ENCODE peak calls at places on chromosomes 1 and 21, in nine cellular contexts. O is MG63; W is ureter; H is NCI-H345; A is aorta; E is NCI-H446; N is stimulated activated CD8-positive, alpha-beta memory T cell treated with anti-CD3 and anti-CD28 coated beads, Interleukin-2, amount 100 ng/mL, for 1 hour; B is cardiac muscle cell; R is osteocyte. U is an unnamed sample.
A peak's percentile ranks its signal among the peaks of the same experiment; 100 is the strongest.

GRCh38 chr1:201383647-201384405 is 6.3 kb upstream of the TNNT2 start:
- DNase-seq in O (peak; percentile 84), W (no peak), H (peak; percentile 89), A (no peak), E (peak; percentile 30), N (no peak), B (peak; percentile 64), R (no peak), U (no peak)

GRCh38 chr1:241357366-241358305 is 631 bp upstream of the RGS7 start:
- DNase-seq in O (peak; percentile 16), W (no peak), H (no peak), A (no peak), E (no peak), N (no peak), B (peak; percentile 2), R (no peak), U (peak; percentile 38)

GRCh38 chr1:3956527-3957170 is 56.6 kb upstream of the C1orf174 start:
- DNase-seq in O (peak; percentile 56), W (no peak), H (no peak), A (no peak), E (no peak), N (no peak), B (no peak), R (no peak), U (no peak)

GRCh38 chr1:159786966-159787365 is 6.2 kb downstream of the DUSP23 start:
- DNase-seq in O (peak; percentile 64), W (no peak), H (no peak), A (no peak), E (no peak), N (no peak), B (no peak), R (no peak), U (no peak)

GRCh38 chr1:165891461-165891860 is 64.0 kb downstream of the UCK2 start:
- DNase-seq in O (no peak), W (no peak), H (no peak), A (no peak), E (no peak), N (no peak), B (no peak), R (no peak), U (no peak)

GRCh38 chr1:154970631-154971340 is at the start of gene SHC1:
- DNase-seq in O (peak; percentile 99), W (peak; percentile 93), H (no peak), A (peak; percentile 96), E (peak; percentile 93), N (no peak), B (peak; percentile 87), R (peak; percentile 96), U (peak; percentile 84)

GRCh38 chr1:54604572-54605370 is 18.6 kb downstream of the FAM151A start:
- DNase-seq in O (no peak), W (no peak), H (peak; percentile 20), A (no peak), E (no peak), N (peak; percentile 5), B (no peak), R (no peak), U (no peak)

GRCh38 chr1:18882511-18882910 is 19.8 kb downstream of the ALDH4A1 start:
- DNase-seq in O (peak; percentile 60), W (no peak), H (no peak), A (no peak), E (no peak), N (no peak), B (no peak), R (no peak), U (no peak)

GRCh38 chr1:22710688-22711024 is at the start of gene EPHB2:
- DNase-seq in O (peak; percentile 61), W (no peak), H (peak; percentile 56), A (no peak), E (peak; percentile 78), N (no peak), B (peak; percentile 74), R (no peak), U (no peak)

GRCh38 chr21:17441370-17441769 is 71.5 kb upstream of the CXADR start:
- DNase-seq in O (peak; percentile 16), W (peak; percentile 53), H (peak; percentile 92), A (no peak), E (peak; percentile 77), N (no peak), B (no peak), R (no peak), U (no peak)

GRCh38 chr1:68221971-68222355 is 10.4 kb downstream of the WLS start:
- DNase-seq in O (no peak), W (no peak), H (no peak), A (no peak), E (no peak), N (no peak), B (no peak), R (no peak), U (no peak)

GRCh38 chr1:66445492-66446181 is 88.3 kb upstream of the SGIP1 start:
- DNase-seq in O (no peak), W (no peak), H (no peak), A (peak; percentile 52), E (no peak), N (peak; percentile 19), B (no peak), R (no peak), U (peak; percentile 47)

GRCh38 chr1:117571496-117571895 is 34.4 kb upstream of the TENT5C start:
- DNase-seq in O (no peak), W (peak; percentile 31), H (no peak), A (no peak), E (no peak), N (no peak), B (no peak), R (no peak), U (no peak)

GRCh38 chr1:36224537-36225297 is 474 bp downstream of the THRAP3 start:
- DNase-seq in O (peak; percentile 79), W (peak; percentile 81), H (peak; percentile 84), A (peak; percentile 88), E (peak; percentile 88), N (no peak), B (peak; percentile 84), R (peak; percentile 91), U (no peak)

GRCh38 chr1:64572222-64572900 is 102.4 kb downstream of the CACHD1 start:
- DNase-seq in O (no peak), W (no peak), H (peak; percentile 37), A (no peak), E (no peak), N (no peak), B (peak; percentile 93), R (no peak), U (no peak)

GRCh38 chr1:15120251-15120945 is 33.1 kb upstream of the TMEM51 start:
- DNase-seq in O (no peak), W (no peak), H (no peak), A (no peak), E (no peak), N (no peak), B (no peak), R (no peak), U (no peak)

GRCh38 chr1:66383168-66383567 is 150.8 kb upstream of the SGIP1 start:
- DNase-seq in O (no peak), W (no peak), H (no peak), A (no peak), E (no peak), N (no peak), B (no peak), R (no peak), U (no peak)

GRCh38 chr1:160797163-160797797 is 1.3 kb downstream of the LY9 start:
- DNase-seq in O (no peak), W (no peak), H (no peak), A (no peak), E (no peak), N (no peak), B (no peak), R (no peak), U (no peak)

GRCh38 chr21:45166931-45167330 is 92.6 kb downstream of the ADARB1 start:
- DNase-seq in O (no peak), W (no peak), H (no peak), A (no peak), E (no peak), N (no peak), B (no peak), R (no peak), U (no peak)

GRCh38 chr1:40041466-40041838 is 923 bp downstream of the CAP1 start:
- DNase-seq in O (no peak), W (no peak), H (no peak), A (no peak), E (no peak), N (no peak), B (no peak), R (no peak), U (no peak)

U was measured in retina.